ENCODE peak calls at places on chromosome 7, in four cellular contexts. One of them, this sample, is unnamed.

GRCh38 chr7:46385662-46386309 is 464.7 kb upstream of the IGFBP3 start:
- DNase-seq in cardiac muscle cell: peak; percentile 82
- DNase-seq in esophagus squamous epithelium: no peak
- DNase-seq in SK-N-SH: no peak
- DNase-seq in this sample: no peak

GRCh38 chr7:135111379-135111778 is 36.5 kb upstream of the TMEM140 start:
- DNase-seq in cardiac muscle cell: peak; percentile 49
- DNase-seq in esophagus squamous epithelium: no peak
- DNase-seq in SK-N-SH: no peak
- DNase-seq in this sample: no peak

GRCh38 chr7:103691291-103691690 is 245.3 kb upstream of the SLC26A5 start:
- DNase-seq in cardiac muscle cell: no peak
- DNase-seq in esophagus squamous epithelium: no peak
- DNase-seq in SK-N-SH: no peak
- DNase-seq in this sample: no peak

GRCh38 chr7:130390486-130390885 is 10.2 kb downstream of the CPA1 start:
- DNase-seq in esophagus squamous epithelium: no peak
- DNase-seq in SK-N-SH: no peak
- DNase-seq in cardiac muscle cell: peak; percentile 31
- DNase-seq in this sample: no peak

GRCh38 chr7:200704-201103 is 8.3 kb downstream of the FAM20C start:
- DNase-seq in cardiac muscle cell: no peak
- DNase-seq in SK-N-SH: no peak
- DNase-seq in esophagus squamous epithelium: no peak
- DNase-seq in this sample: no peak

GRCh38 chr7:1232623-1233327 is at the start of gene UNCX:
- DNase-seq in SK-N-SH: no peak
- DNase-seq in cardiac muscle cell: no peak
- DNase-seq in esophagus squamous epithelium: no peak
- DNase-seq in this sample: no peak

GRCh38 chr7:100705341-100705752 is 574 bp upstream of the POP7 start:
- DNase-seq in esophagus squamous epithelium: no peak
- DNase-seq in SK-N-SH: peak; percentile 97
- DNase-seq in cardiac muscle cell: peak; percentile 76
- DNase-seq in this sample: peak; percentile 53

GRCh38 chr7:117916309-117916708 is 43.1 kb upstream of the CTTNBP2 start:
- DNase-seq in cardiac muscle cell: no peak
- DNase-seq in esophagus squamous epithelium: no peak
- DNase-seq in SK-N-SH: no peak
- DNase-seq in this sample: no peak

GRCh38 chr7:134941185-134941900 is 45.0 kb upstream of the AGBL3 start:
- DNase-seq in esophagus squamous epithelium: no peak
- DNase-seq in SK-N-SH: no peak
- DNase-seq in cardiac muscle cell: peak; percentile 81
- DNase-seq in this sample: no peak

GRCh38 chr7:141976524-141977245 is 3.1 kb upstream of the TAS2R38 start:
- DNase-seq in SK-N-SH: no peak
- DNase-seq in esophagus squamous epithelium: no peak
- DNase-seq in cardiac muscle cell: no peak
- DNase-seq in this sample: no peak

GRCh38 chr7:102823715-102824114 is 74.9 kb downstream of the FAM185A start:
- DNase-seq in SK-N-SH: no peak
- DNase-seq in esophagus squamous epithelium: no peak
- DNase-seq in cardiac muscle cell: no peak
- DNase-seq in this sample: no peak

GRCh38 chr7:111292026-111292430 is 201.1 kb downstream of the LRRN3 start:
- DNase-seq in cardiac muscle cell: peak; percentile 31
- DNase-seq in SK-N-SH: no peak
- DNase-seq in esophagus squamous epithelium: no peak
- DNase-seq in this sample: no peak

GRCh38 chr7:143429770-143430698 is 13.2 kb upstream of the TAS2R60 start:
- DNase-seq in SK-N-SH: no peak
- DNase-seq in cardiac muscle cell: peak; percentile 17
- DNase-seq in esophagus squamous epithelium: no peak
- DNase-seq in this sample: no peak

GRCh38 chr7:82444220-82445049 is 858 bp upstream of the CACNA2D1 start:
- DNase-seq in esophagus squamous epithelium: no peak
- DNase-seq in SK-N-SH: no peak
- DNase-seq in cardiac muscle cell: no peak
- DNase-seq in this sample: no peak

GRCh38 chr7:81173766-81174281 is 255.0 kb upstream of the SEMA3C start:
- DNase-seq in SK-N-SH: no peak
- DNase-seq in esophagus squamous epithelium: no peak
- DNase-seq in cardiac muscle cell: peak; percentile 88
- DNase-seq in this sample: no peak

GRCh38 chr7:40623863-40624262 is 489.1 kb downstream of the SUGCT start:
- DNase-seq in cardiac muscle cell: no peak
- DNase-seq in esophagus squamous epithelium: no peak
- DNase-seq in SK-N-SH: no peak
- DNase-seq in this sample: no peak

GRCh38 chr7:55250313-55250712 is 114.8 kb upstream of the LANCL2 start:
- DNase-seq in SK-N-SH: peak; percentile 66
- DNase-seq in cardiac muscle cell: peak; percentile 21
- DNase-seq in esophagus squamous epithelium: no peak
- DNase-seq in this sample: no peak

GRCh38 chr7:104267701-104268368 is 60.0 kb upstream of the ORC5 start:
- DNase-seq in SK-N-SH: peak; percentile 36
- DNase-seq in esophagus squamous epithelium: no peak
- DNase-seq in cardiac muscle cell: peak; percentile 25
- DNase-seq in this sample: no peak

GRCh38 chr7:96111405-96111804 is 210.5 kb downstream of the SLC25A13 start:
- DNase-seq in cardiac muscle cell: no peak
- DNase-seq in esophagus squamous epithelium: no peak
- DNase-seq in SK-N-SH: no peak
- DNase-seq in this sample: no peak

GRCh38 chr7:111006691-111007090 is 84.2 kb upstream of the LRRN3 start:
- DNase-seq in esophagus squamous epithelium: no peak
- DNase-seq in cardiac muscle cell: no peak
- DNase-seq in SK-N-SH: no peak
- DNase-seq in this sample: no peak

GRCh38 chr7:137328389-137329120 is 15.0 kb downstream of the PTN start:
- DNase-seq in cardiac muscle cell: peak; percentile 17
- DNase-seq in esophagus squamous epithelium: no peak
- DNase-seq in SK-N-SH: no peak
- DNase-seq in this sample: no peak

GRCh38 chr7:149717481-149717880 is 55.9 kb downstream of the ZNF467 start:
- DNase-seq in esophagus squamous epithelium: no peak
- DNase-seq in cardiac muscle cell: no peak
- DNase-seq in SK-N-SH: no peak
- DNase-seq in this sample: no peak

GRCh38 chr7:87538052-87538451 is 62.6 kb upstream of the ABCB4 start:
- DNase-seq in cardiac muscle cell: no peak
- DNase-seq in esophagus squamous epithelium: no peak
- DNase-seq in SK-N-SH: no peak
- DNase-seq in this sample: no peak

GRCh38 chr7:120941064-120941463 is 9.5 kb upstream of the ING3 start:
- DNase-seq in cardiac muscle cell: peak; percentile 14
- DNase-seq in esophagus squamous epithelium: no peak
- DNase-seq in SK-N-SH: no peak
- DNase-seq in this sample: no peak

GRCh38 chr7:128530855-128531104 is 54.2 kb downstream of the METTL2B start:
- DNase-seq in cardiac muscle cell: no peak
- DNase-seq in esophagus squamous epithelium: no peak
- DNase-seq in SK-N-SH: no peak
- DNase-seq in this sample: no peak
- H3K4me3 ChIP-seq in cardiac muscle cell: peak overlapping the region; percentile 78
- H3K4me3 ChIP-seq in esophagus squamous epithelium: peak overlapping the region; percentile 84
- H3K4me3 ChIP-seq in SK-N-SH: peak overlapping the region; percentile 67
- H3K4me3 ChIP-seq in this sample: peak overlapping the region; percentile 98

GRCh38 chr7:17968791-17969715 is 28.8 kb upstream of the SNX13 start:
- DNase-seq in esophagus squamous epithelium: no peak
- DNase-seq in SK-N-SH: no peak
- DNase-seq in cardiac muscle cell: peak; percentile 51
- DNase-seq in this sample: no peak

GRCh38 chr7:17965600-17965999 is 25.3 kb upstream of the SNX13 start:
- DNase-seq in SK-N-SH: no peak
- DNase-seq in cardiac muscle cell: peak; percentile 21
- DNase-seq in esophagus squamous epithelium: no peak
- DNase-seq in this sample: no peak

GRCh38 chr7:17976952-17977351 is 36.7 kb upstream of the SNX13 start:
- DNase-seq in esophagus squamous epithelium: no peak
- DNase-seq in cardiac muscle cell: no peak
- DNase-seq in SK-N-SH: no peak
- DNase-seq in this sample: no peak

GRCh38 chr7:17966706-17967105 is 26.4 kb upstream of the SNX13 start:
- DNase-seq in esophagus squamous epithelium: no peak
- DNase-seq in SK-N-SH: no peak
- DNase-seq in cardiac muscle cell: no peak
- DNase-seq in this sample: no peak

DNA sequence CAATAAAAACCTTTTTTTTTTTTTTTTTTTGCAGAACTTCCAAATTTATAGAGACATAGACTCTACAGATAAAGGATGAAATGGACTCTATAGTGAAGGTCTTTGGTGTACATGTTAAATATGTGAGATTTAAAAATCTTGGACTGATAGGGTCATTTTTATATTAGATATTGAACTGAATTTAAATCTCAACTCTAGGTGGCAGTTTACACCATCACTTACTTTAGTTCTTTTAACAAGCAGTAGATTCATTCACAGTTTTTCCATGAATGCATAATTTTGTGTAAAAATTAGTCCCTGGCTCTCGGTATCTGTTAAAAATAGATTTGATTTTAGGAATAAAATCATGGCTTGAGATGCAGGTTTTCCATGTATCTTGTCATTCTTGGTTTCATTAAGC is 31.1 kb upstream of the SNX13 start:
- DNase-seq in cardiac muscle cell: peak; percentile 48
- DNase-seq in SK-N-SH: no peak
- DNase-seq in esophagus squamous epithelium: no peak
- DNase-seq in this sample: no peak
- TF ChIP-seq CTCF in cardiac muscle cell: peak; percentile 20
- TF ChIP-seq CTCF in SK-N-SH: peak; percentile 63
- TF ChIP-seq CTCF in esophagus squamous epithelium: no peak
- TF ChIP-seq CTCF in this sample: no peak

GRCh38 chr7:127769696-127770400 is 117.9 kb downstream of the SND1 start:
- DNase-seq in cardiac muscle cell: peak; percentile 71
- DNase-seq in esophagus squamous epithelium: no peak
- DNase-seq in SK-N-SH: no peak
- DNase-seq in this sample: no peak

GRCh38 chr7:127768241-127768640 is 116.2 kb downstream of the SND1 start:
- DNase-seq in cardiac muscle cell: no peak
- DNase-seq in esophagus squamous epithelium: no peak
- DNase-seq in SK-N-SH: no peak
- DNase-seq in this sample: no peak

GRCh38 chr7:127770870-127771269 is 118.9 kb downstream of the SND1 start:
- DNase-seq in SK-N-SH: peak; percentile 57
- DNase-seq in esophagus squamous epithelium: no peak
- DNase-seq in cardiac muscle cell: peak; percentile 32
- DNase-seq in this sample: no peak

GRCh38 chr7:127769137-127769536 is 117.1 kb downstream of the SND1 start:
- DNase-seq in cardiac muscle cell: no peak
- DNase-seq in esophagus squamous epithelium: no peak
- DNase-seq in SK-N-SH: no peak
- DNase-seq in this sample: no peak

GRCh38 chr7:127771707-127772106 is 119.7 kb downstream of the SND1 start:
- DNase-seq in cardiac muscle cell: no peak
- DNase-seq in SK-N-SH: no peak
- DNase-seq in esophagus squamous epithelium: no peak
- DNase-seq in this sample: no peak
- H3K4me1 ChIP-seq in cardiac muscle cell: peaks cover 8% of the 10 kb centered on the region
- H3K4me1 ChIP-seq in SK-N-SH: peaks cover 40% of the 10 kb centered on the region
- H3K4me1 ChIP-seq in esophagus squamous epithelium: no peaks in the 10 kb centered on the region
- H3K4me1 ChIP-seq in this sample: no peaks in the 10 kb centered on the region

DNA sequence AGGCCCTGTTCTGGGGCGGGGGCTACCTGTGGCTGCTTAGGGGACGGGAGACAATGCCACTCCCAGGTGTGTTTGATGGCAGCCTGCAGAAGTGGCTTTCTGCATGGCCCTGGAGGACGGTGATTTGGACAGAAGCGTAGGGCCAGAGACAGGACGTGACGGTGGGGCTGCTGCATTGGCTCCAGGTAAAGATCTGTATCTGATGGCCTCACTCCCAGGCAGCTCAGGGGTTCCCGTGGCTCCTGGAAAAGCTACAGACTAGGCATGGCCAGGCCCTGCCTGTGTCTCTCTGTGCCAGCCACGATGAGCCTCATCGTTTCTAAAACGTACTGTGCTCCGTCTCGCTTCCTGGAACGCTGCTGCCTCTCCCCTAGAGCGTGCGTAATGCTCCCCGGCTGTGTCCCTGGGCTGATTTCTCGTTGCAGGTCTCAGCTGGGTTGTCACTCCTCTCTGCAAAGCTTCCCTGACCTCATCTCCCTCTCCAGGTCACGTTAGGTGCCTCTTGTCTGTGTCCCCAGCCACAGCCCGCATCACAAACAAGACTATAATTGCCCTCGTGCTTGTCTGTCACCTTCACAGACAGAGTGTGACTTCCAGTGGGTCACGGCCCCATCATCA is 12.6 kb downstream of the GTF2IRD1 start:
- DNase-seq in SK-N-SH: no peak
- DNase-seq in cardiac muscle cell: no peak
- DNase-seq in esophagus squamous epithelium: no peak
- DNase-seq in this sample: no peak
- H3K4me3 ChIP-seq in SK-N-SH: no peak overlapping the region
- H3K4me3 ChIP-seq in cardiac muscle cell: no peak overlapping the region
- H3K4me3 ChIP-seq in esophagus squamous epithelium: peak overlapping the region; percentile 12
- H3K4me3 ChIP-seq in this sample: no peak overlapping the region

DNA sequence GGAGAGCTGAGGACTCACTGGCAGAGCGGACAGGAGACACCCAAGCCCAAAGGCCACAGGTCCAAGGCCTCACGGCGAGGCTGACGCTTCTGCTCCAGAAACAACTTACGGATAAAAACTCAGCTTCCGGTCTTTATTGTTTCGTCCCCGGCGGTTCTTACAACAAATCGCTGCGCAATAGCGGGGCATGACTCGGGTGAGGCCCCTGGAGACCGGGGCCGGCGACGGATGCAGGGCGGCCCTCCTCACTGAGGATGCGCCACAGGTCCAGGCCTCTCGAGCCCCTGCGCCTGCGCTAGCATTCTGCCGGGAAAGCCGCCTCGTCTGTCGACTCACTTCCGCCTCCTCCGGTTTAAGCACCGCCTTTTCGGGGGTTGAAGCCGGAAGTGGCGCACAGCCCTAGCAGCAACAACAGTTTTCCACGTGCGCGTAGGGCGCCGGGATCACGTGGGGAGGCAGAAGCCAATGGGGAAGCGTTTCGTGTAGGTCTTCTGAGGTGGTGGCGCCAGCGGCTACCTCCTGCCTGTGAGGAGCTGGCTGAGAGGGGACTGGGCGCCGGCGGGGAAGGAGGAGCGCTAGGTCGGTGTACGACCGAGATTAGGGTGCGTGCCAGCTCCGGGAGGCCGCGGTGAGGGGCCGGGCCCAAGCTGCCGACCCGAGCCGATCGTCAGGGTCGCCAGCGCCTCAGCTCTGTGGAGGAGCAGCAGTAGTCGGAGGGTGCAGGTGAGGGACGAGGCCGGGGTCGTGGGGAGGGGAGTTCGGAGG is at the start of the genes DNAJB9 and THAP5:
- DNase-seq in esophagus squamous epithelium: peak; percentile 94
- DNase-seq in SK-N-SH: peak; percentile 98
- DNase-seq in cardiac muscle cell: peak; percentile 100
- DNase-seq in this sample: peak; percentile 99
- TF ChIP-seq CTCF in esophagus squamous epithelium: no peak
- TF ChIP-seq CTCF in SK-N-SH: no peak
- TF ChIP-seq CTCF in cardiac muscle cell: no peak
- TF ChIP-seq CTCF in this sample: no peak